ENCODE peak calls at places on chromosome 16, in six cellular contexts. One of them, this sample, is unnamed.

GRCh38 chr16:64991011-64991410 is 130.9 kb downstream of the CDH11 start:
- DNase-seq in prostate gland: no peak
- DNase-seq in uterus: no peak
- DNase-seq in IMR-90: no peak
- DNase-seq in GM12878: no peak
- DNase-seq in gastrocnemius medialis: no peak
- DNase-seq in this sample: no peak

GRCh38 chr16:84933774-84934571 is 77.4 kb downstream of the ZDHHC7 start:
- DNase-seq in prostate gland: no peak
- DNase-seq in uterus: peak; percentile 72
- DNase-seq in IMR-90: peak; percentile 47
- DNase-seq in GM12878: no peak
- DNase-seq in gastrocnemius medialis: peak; percentile 93
- DNase-seq in this sample: peak; percentile 41

GRCh38 chr16:11359370-11359769 is 14.1 kb downstream of the RMI2 start:
- DNase-seq in prostate gland: peak; percentile 74
- DNase-seq in uterus: no peak
- DNase-seq in IMR-90: peak; percentile 90
- DNase-seq in GM12878: no peak
- DNase-seq in gastrocnemius medialis: peak; percentile 40
- DNase-seq in this sample: peak; percentile 54

GRCh38 chr16:81650982-81651562 is 128.0 kb upstream of the PLCG2 start:
- DNase-seq in prostate gland: peak; percentile 36
- DNase-seq in uterus: peak; percentile 80
- DNase-seq in IMR-90: no peak
- DNase-seq in GM12878: no peak
- DNase-seq in gastrocnemius medialis: peak; percentile 29
- DNase-seq in this sample: peak; percentile 72

GRCh38 chr16:12340151-12340733 is 363.7 kb downstream of the SNX29 start:
- DNase-seq in prostate gland: peak; percentile 36
- DNase-seq in uterus: no peak
- DNase-seq in IMR-90: peak; percentile 73
- DNase-seq in GM12878: no peak
- DNase-seq in gastrocnemius medialis: no peak
- DNase-seq in this sample: peak; percentile 68

GRCh38 chr16:76194621-76195015 is 82.6 kb upstream of the CNTNAP4 start:
- DNase-seq in prostate gland: no peak
- DNase-seq in uterus: no peak
- DNase-seq in IMR-90: no peak
- DNase-seq in GM12878: no peak
- DNase-seq in gastrocnemius medialis: no peak
- DNase-seq in this sample: no peak

GRCh38 chr16:81450783-81451491 is 6.3 kb downstream of the CMIP start:
- DNase-seq in prostate gland: no peak
- DNase-seq in uterus: no peak
- DNase-seq in IMR-90: no peak
- DNase-seq in GM12878: no peak
- DNase-seq in gastrocnemius medialis: no peak
- DNase-seq in this sample: no peak

GRCh38 chr16:66913081-66913480 is 5.6 kb downstream of the CDH16 start:
- DNase-seq in prostate gland: no peak
- DNase-seq in uterus: no peak
- DNase-seq in IMR-90: no peak
- DNase-seq in GM12878: no peak
- DNase-seq in gastrocnemius medialis: no peak
- DNase-seq in this sample: no peak

GRCh38 chr16:29316673-29317237 is 89.8 kb downstream of the NPIPB11 start:
- DNase-seq in prostate gland: no peak
- DNase-seq in uterus: no peak
- DNase-seq in IMR-90: peak; percentile 21
- DNase-seq in GM12878: no peak
- DNase-seq in gastrocnemius medialis: no peak
- DNase-seq in this sample: no peak

DNA sequence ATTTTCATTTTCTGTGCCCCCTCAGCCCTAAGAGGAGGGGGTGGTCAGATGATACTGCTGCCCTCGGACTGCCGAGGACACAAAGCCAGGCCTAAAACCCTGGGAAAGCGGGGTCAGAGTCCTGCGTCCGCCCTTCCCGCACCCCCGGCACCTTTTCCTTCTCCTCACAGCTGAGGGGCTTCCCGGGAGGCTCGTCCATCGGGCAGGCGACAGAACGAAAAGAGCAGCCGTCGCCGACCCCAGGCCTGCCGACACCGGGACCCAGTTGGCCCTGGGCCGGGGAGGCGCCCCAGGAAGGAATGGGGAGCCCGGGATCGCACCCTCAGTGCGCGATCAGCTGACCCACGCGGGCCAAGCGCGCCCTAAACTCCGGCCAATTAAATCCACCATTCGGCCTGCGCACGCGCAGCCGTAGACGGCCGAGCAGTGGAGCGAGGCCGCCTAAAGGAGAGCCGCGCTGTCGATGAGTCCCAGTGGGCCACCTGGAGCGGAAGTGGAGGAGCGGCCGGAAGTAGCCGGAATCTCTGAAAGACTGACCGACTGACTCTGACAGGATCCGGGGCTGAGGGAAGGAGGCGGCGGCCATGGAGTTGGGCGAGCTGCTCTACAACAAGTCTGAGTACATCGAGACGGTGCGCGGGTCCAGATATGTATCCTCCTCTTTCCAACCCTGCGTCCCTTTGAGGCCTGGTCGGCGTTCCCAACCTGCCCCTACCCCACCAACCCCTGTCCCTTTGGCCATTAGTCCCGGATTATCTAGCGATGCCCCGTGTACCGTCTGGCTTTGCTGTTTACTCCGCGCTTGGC is at the start of the genes DCTN5 and PALB2:
- DNase-seq in prostate gland: peak; percentile 91
- DNase-seq in uterus: peak; percentile 85
- DNase-seq in IMR-90: peak; percentile 92
- DNase-seq in GM12878: peak; percentile 83
- DNase-seq in gastrocnemius medialis: peak; percentile 94
- DNase-seq in this sample: peak; percentile 92
- TF ChIP-seq POLR2A in prostate gland: peak; percentile 49
- TF ChIP-seq POLR2A in uterus: peak; percentile 34
- TF ChIP-seq POLR2A in IMR-90: peak; percentile 60
- TF ChIP-seq POLR2A in GM12878: peak; percentile 85
- TF ChIP-seq POLR2A in gastrocnemius medialis: peak; percentile 48
- TF ChIP-seq POLR2A in this sample: no peak

GRCh38 chr16:49278567-49278827 is 3.1 kb downstream of the CBLN1 start:
- DNase-seq in prostate gland: no peak
- DNase-seq in uterus: no peak
- DNase-seq in IMR-90: no peak
- DNase-seq in GM12878: no peak
- DNase-seq in gastrocnemius medialis: no peak
- DNase-seq in this sample: no peak

GRCh38 chr16:49276646-49277385 is 4.8 kb downstream of the CBLN1 start:
- DNase-seq in prostate gland: no peak
- DNase-seq in uterus: no peak
- DNase-seq in IMR-90: no peak
- DNase-seq in GM12878: no peak
- DNase-seq in gastrocnemius medialis: no peak
- DNase-seq in this sample: peak; percentile 41

GRCh38 chr16:49275870-49276269 is 5.8 kb downstream of the CBLN1 start:
- DNase-seq in prostate gland: no peak
- DNase-seq in uterus: no peak
- DNase-seq in IMR-90: no peak
- DNase-seq in GM12878: no peak
- DNase-seq in gastrocnemius medialis: no peak
- DNase-seq in this sample: no peak

GRCh38 chr16:49277766-49278566 is 3.7 kb downstream of the CBLN1 start:
- DNase-seq in prostate gland: no peak
- DNase-seq in uterus: no peak
- DNase-seq in IMR-90: no peak
- DNase-seq in GM12878: no peak
- DNase-seq in gastrocnemius medialis: no peak
- DNase-seq in this sample: no peak

GRCh38 chr16:49277386-49277742 is 4.3 kb downstream of the CBLN1 start:
- DNase-seq in prostate gland: no peak
- DNase-seq in uterus: no peak
- DNase-seq in IMR-90: no peak
- DNase-seq in GM12878: no peak
- DNase-seq in gastrocnemius medialis: no peak
- DNase-seq in this sample: no peak
- H3K4me3 ChIP-seq in prostate gland: no peak overlapping the region
- H3K4me3 ChIP-seq in uterus: no peak overlapping the region
- H3K4me3 ChIP-seq in IMR-90: no peak overlapping the region
- H3K4me3 ChIP-seq in GM12878: no peak overlapping the region
- H3K4me3 ChIP-seq in gastrocnemius medialis: no peak overlapping the region
- H3K4me3 ChIP-seq in this sample: no peak overlapping the region

GRCh38 chr16:86068722-86069121 is 169.8 kb downstream of the IRF8 start:
- DNase-seq in prostate gland: no peak
- DNase-seq in uterus: no peak
- DNase-seq in IMR-90: no peak
- DNase-seq in GM12878: no peak
- DNase-seq in gastrocnemius medialis: no peak
- DNase-seq in this sample: no peak
- H3K27me3 ChIP-seq in prostate gland: peaks cover 1% of the 10 kb centered on the region
- H3K27me3 ChIP-seq in uterus: no peaks in the 10 kb centered on the region
- H3K27me3 ChIP-seq in IMR-90: peaks cover 5% of the 10 kb centered on the region
- H3K27me3 ChIP-seq in GM12878: no peaks in the 10 kb centered on the region
- H3K27me3 ChIP-seq in gastrocnemius medialis: no peaks in the 10 kb centered on the region
- H3K27me3 ChIP-seq in this sample: no peaks in the 10 kb centered on the region

GRCh38 chr16:4734730-4735575 is 616 bp downstream of the DNAAF8 start:
- DNase-seq in prostate gland: peak; percentile 82
- DNase-seq in uterus: peak; percentile 89
- DNase-seq in IMR-90: peak; percentile 70
- DNase-seq in GM12878: no peak
- DNase-seq in gastrocnemius medialis: peak; percentile 79
- DNase-seq in this sample: peak; percentile 87
- TF ChIP-seq POLR2A in prostate gland: no peak
- TF ChIP-seq POLR2A in uterus: no peak
- TF ChIP-seq POLR2A in IMR-90: peak; percentile 36
- TF ChIP-seq POLR2A in GM12878: peak; percentile 83
- TF ChIP-seq POLR2A in gastrocnemius medialis: no peak
- TF ChIP-seq POLR2A in this sample: no peak

DNA sequence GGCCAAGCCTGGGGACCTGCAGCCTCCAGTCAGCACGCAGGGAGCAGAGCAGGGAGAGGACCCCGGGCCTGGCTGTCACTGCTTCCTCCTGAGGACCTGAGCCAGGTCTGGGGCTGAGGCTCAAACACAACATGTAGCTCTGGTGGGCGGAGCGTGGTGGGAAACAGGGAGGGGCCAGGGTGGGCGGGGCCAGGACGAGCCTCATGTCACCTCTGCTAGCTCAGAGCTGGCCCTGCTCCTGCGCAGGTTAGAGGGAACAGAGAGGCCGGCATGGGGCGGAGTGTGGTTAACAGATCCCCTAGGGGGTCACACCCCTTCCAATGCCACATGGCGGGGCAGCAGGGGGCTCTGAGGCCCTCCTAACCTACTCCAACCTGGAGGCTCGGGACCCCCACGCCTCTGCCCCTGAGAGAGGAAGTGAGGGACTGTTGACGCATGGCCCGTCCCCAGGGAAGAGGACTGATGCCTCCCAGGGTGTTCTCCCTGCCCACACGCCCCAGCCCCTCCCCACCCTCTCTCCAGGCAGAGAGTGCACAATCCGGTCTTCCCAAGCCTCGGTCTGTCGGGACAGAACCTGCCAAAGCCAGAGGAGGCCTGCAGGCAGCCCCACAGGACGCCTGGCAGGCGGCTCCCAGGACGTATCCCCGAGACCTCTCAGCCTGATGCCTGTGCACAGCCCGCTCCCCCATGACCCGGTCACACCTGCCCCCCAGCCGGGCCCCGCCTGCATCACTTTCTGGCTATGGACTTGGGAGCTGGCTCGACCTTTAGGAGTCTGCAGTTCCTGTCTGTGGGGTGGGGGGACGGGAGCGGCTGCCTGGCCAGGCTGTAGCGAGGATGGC is 15.2 kb downstream of the PIEZO1 start:
- DNase-seq in prostate gland: peak; percentile 82
- DNase-seq in uterus: no peak
- DNase-seq in IMR-90: no peak
- DNase-seq in GM12878: no peak
- DNase-seq in gastrocnemius medialis: no peak
- DNase-seq in this sample: peak; percentile 85
- H3K4me3 ChIP-seq in prostate gland: peak overlapping the region; percentile 21
- H3K4me3 ChIP-seq in uterus: no peak overlapping the region
- H3K4me3 ChIP-seq in IMR-90: no peak overlapping the region
- H3K4me3 ChIP-seq in GM12878: no peak overlapping the region
- H3K4me3 ChIP-seq in gastrocnemius medialis: no peak overlapping the region
- H3K4me3 ChIP-seq in this sample: no peak overlapping the region

DNA sequence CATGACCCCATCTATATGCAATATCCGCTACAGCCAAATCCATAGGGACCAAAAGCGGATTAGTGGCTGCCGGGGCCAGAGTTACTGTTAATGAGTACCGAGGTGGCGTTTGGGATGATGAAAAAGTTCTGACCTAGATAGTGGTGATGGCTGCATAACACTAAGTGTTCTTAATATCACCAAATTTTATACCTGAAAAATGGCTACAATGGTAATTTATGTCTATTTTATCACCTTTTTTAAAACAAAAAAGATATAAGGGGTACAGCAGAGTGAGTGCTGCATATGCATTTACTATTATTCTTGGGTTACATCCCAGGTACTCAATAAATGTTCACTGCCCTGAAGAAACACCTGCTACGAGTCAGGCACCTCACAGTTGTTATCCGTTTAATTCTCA is 828 bp upstream of the HBQ1 start:
- DNase-seq in prostate gland: no peak
- DNase-seq in uterus: no peak
- DNase-seq in IMR-90: no peak
- DNase-seq in GM12878: no peak
- DNase-seq in gastrocnemius medialis: no peak
- DNase-seq in this sample: no peak
- H3K27me3 ChIP-seq in prostate gland: peaks cover 11% of the 10 kb centered on the region
- H3K27me3 ChIP-seq in uterus: peaks cover 30% of the 10 kb centered on the region
- H3K27me3 ChIP-seq in IMR-90: peaks cover 37% of the 10 kb centered on the region
- H3K27me3 ChIP-seq in GM12878: peaks cover 6% of the 10 kb centered on the region
- H3K27me3 ChIP-seq in gastrocnemius medialis: peaks cover 56% of the 10 kb centered on the region
- H3K27me3 ChIP-seq in this sample: peaks cover 23% of the 10 kb centered on the region

GRCh38 chr16:17377360-17378324 is 93.1 kb downstream of the XYLT1 start:
- DNase-seq in prostate gland: no peak
- DNase-seq in uterus: peak; percentile 52
- DNase-seq in IMR-90: no peak
- DNase-seq in GM12878: peak; percentile 80
- DNase-seq in gastrocnemius medialis: no peak
- DNase-seq in this sample: no peak
- TF ChIP-seq POLR2A in prostate gland: no peak
- TF ChIP-seq POLR2A in uterus: no peak
- TF ChIP-seq POLR2A in IMR-90: no peak
- TF ChIP-seq POLR2A in GM12878: no peak
- TF ChIP-seq POLR2A in gastrocnemius medialis: no peak
- TF ChIP-seq POLR2A in this sample: no peak

DNA sequence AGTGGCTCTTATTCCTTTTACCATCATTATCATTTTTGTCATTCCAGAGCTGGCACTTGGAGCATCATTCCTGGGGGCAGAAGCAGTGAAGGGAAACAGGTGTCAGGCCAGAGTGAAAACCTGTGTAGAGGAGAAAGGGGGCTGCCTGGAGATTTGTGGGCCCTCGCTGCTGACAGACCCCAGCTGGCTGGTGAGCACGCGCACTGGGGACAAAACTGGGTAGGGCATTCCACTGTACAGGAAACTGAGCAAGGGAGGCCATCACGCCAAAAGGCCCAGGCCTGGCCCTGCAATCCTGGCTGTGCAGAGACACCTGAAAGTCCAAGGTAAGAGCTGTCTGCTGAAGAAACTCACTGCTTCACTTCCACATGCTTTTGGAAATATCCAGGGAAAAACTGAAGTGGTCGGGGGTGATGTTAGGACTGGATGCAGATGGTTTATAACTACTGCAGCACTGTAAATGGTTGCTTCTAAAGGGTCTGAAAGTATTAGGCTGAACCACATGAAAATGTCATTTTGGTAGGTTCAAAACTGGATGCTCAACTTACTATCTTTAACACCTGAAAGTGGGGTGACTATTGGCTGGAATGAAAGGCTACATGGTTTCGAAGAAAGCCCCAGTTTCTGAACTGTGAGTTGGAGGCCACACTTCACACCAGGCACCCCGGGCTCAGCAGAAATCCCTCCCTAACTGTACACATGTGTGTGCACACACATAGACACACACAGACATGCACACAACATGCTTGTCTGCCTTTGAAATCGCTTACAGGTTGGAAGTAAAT is 225.0 kb downstream of the C16orf78 start:
- DNase-seq in prostate gland: no peak
- DNase-seq in uterus: peak; percentile 8
- DNase-seq in IMR-90: no peak
- DNase-seq in GM12878: peak; percentile 68
- DNase-seq in gastrocnemius medialis: no peak
- DNase-seq in this sample: no peak
- H3K4me3 ChIP-seq in prostate gland: no peak overlapping the region
- H3K4me3 ChIP-seq in uterus: no peak overlapping the region
- H3K4me3 ChIP-seq in IMR-90: no peak overlapping the region
- H3K4me3 ChIP-seq in GM12878: peak overlapping the region; percentile 7
- H3K4me3 ChIP-seq in gastrocnemius medialis: no peak overlapping the region
- H3K4me3 ChIP-seq in this sample: no peak overlapping the region